ENCODE peak calls at places on chromosomes 13 and 19, in eight cellular contexts. X, H, U, O, E, I, Z and C are unnamed samples.

GRCh38 chr19:10260141-10260584 is 8.1 kb downstream of the MRPL4 start:
- DNase-seq in X (no peak), H (no peak), U (peak; percentile 68), O (no peak), E (peak; percentile 44), I (no peak), Z (no peak), C (no peak)

GRCh38 chr19:11164879-11165406 is 9.4 kb upstream of the SPC24 start:
- DNase-seq in X (peak; percentile 89), H (no peak), U (no peak), O (peak; percentile 79), E (peak; percentile 65), I (no peak), Z (peak; percentile 85), C (peak; percentile 97)

GRCh38 chr13:49683489-49683888 is 7.8 kb downstream of the EBPL start:
- DNase-seq in X (no peak), H (no peak), U (no peak), O (no peak), E (no peak), I (no peak), Z (no peak), C (no peak)

GRCh38 chr19:35559281-35559659 is 4.2 kb downstream of the ATP4A start:
- DNase-seq in X (no peak), H (no peak), U (no peak), O (no peak), E (no peak), I (no peak), Z (no peak), C (no peak)

GRCh38 chr19:32876919-32877285 is 7.3 kb upstream of the SLC7A9 start:
- DNase-seq in X (no peak), H (no peak), U (no peak), O (peak; percentile 80), E (no peak), I (no peak), Z (no peak), C (no peak)

GRCh38 chr13:89568746-89569145 is 1778.7 kb upstream of the MIR17HG start:
- DNase-seq in X (no peak), H (no peak), U (no peak), O (no peak), E (no peak), I (no peak), Z (no peak), C (no peak)

GRCh38 chr19:33819875-33820781 is 23.5 kb downstream of the KCTD15 start:
- DNase-seq in X (peak; percentile 84), H (no peak), U (peak; percentile 72), O (peak; percentile 86), E (peak; percentile 88), I (peak; percentile 52), Z (peak; percentile 82), C (peak; percentile 92)

GRCh38 chr13:24851546-24851945 is 87.6 kb downstream of the RNF17 start:
- DNase-seq in X (no peak), H (peak; percentile 11), U (peak; percentile 50), O (no peak), E (no peak), I (no peak), Z (no peak), C (no peak)

GRCh38 chr13:35925669-35926068 is 205.5 kb downstream of the DCLK1 start:
- DNase-seq in X (no peak), H (no peak), U (no peak), O (no peak), E (no peak), I (no peak), Z (no peak), C (no peak)

GRCh38 chr13:49319555-49320350 is 72.0 kb downstream of the CDADC1 start:
- DNase-seq in X (no peak), H (peak; percentile 54), U (no peak), O (no peak), E (no peak), I (no peak), Z (no peak), C (no peak)

GRCh38 chr13:69234171-69234570 is 873.5 kb upstream of the ATXN8OS start:
- DNase-seq in X (no peak), H (no peak), U (no peak), O (no peak), E (no peak), I (no peak), Z (no peak), C (no peak)

GRCh38 chr19:37905936-37906867 is at the start of gene WDR87:
- DNase-seq in X (no peak), H (no peak), U (peak; percentile 11), O (peak; percentile 80), E (peak; percentile 48), I (peak; percentile 49), Z (peak; percentile 21), C (no peak)

GRCh38 chr13:106155411-106155810 is 380.1 kb downstream of the EFNB2 start:
- DNase-seq in X (no peak), H (no peak), U (no peak), O (no peak), E (no peak), I (no peak), Z (no peak), C (no peak)

GRCh38 chr19:1070931-1071791 is 4.2 kb downstream of the ARHGAP45 start:
- DNase-seq in X (no peak), H (no peak), U (no peak), O (no peak), E (no peak), I (no peak), Z (peak; percentile 17), C (no peak)

GRCh38 chr19:1068111-1069001 is 1.4 kb downstream of the ARHGAP45 start:
- DNase-seq in X (peak; percentile 52), H (no peak), U (no peak), O (peak; percentile 87), E (no peak), I (peak; percentile 81), Z (peak; percentile 42), C (no peak)

GRCh38 chr19:1069009-1069779 is 2.2 kb downstream of the ARHGAP45 start:
- DNase-seq in X (peak; percentile 71), H (no peak), U (no peak), O (peak; percentile 93), E (peak; percentile 74), I (peak; percentile 78), Z (peak; percentile 67), C (no peak)

GRCh38 chr19:1072371-1073015 is 5.5 kb downstream of the ARHGAP45 start:
- DNase-seq in X (no peak), H (no peak), U (no peak), O (no peak), E (no peak), I (no peak), Z (no peak), C (no peak)

DNA sequence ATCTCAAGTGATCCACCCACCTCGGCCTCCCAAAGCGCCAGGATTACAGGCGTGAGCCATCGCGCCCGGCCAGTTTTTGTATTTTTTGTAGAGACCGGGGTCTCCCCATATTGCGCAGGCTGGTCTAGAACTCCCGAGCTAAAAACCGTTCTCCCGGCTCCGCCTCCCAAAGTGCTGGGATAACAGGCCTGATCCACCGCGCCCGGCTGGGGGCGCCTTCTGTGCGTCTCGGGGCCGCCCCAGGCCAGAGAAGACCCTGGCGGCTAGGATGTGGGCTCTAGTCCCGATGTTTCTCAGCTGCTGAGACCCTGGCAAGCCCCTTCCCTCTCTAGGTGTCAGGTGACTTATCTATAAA is 3.6 kb downstream of the ARHGAP45 start:
- DNase-seq in X (no peak), H (no peak), U (no peak), O (no peak), E (no peak), I (no peak), Z (no peak), C (no peak)
- TF ChIP-seq CTCF in X (no peak), H (peak; percentile 26), U (peak; percentile 25), O (no peak), E (no peak), I (no peak), Z (no peak), C (no peak)

GRCh38 chr13:108365255-108365654 is 95.7 kb downstream of the TNFSF13B start:
- DNase-seq in X (no peak), H (no peak), U (no peak), O (no peak), E (no peak), I (no peak), Z (no peak), C (no peak)
- H3K27ac ChIP-seq in X (no peak overlapping the region), H (no peak overlapping the region), U (no peak overlapping the region), O (no peak overlapping the region), E (no peak overlapping the region), I (no peak overlapping the region), Z (no peak overlapping the region), C (no peak overlapping the region)

GRCh38 chr19:2636142-2636896 is 66.2 kb downstream of the GNG7 start:
- DNase-seq in X (no peak), H (no peak), U (no peak), O (no peak), E (no peak), I (no peak), Z (no peak), C (no peak)

GRCh38 chr19:2638417-2638940 is 64.0 kb downstream of the GNG7 start:
- DNase-seq in X (no peak), H (no peak), U (no peak), O (no peak), E (no peak), I (no peak), Z (no peak), C (no peak)

GRCh38 chr19:2634960-2635359 is 67.5 kb downstream of the GNG7 start:
- DNase-seq in X (no peak), H (no peak), U (no peak), O (no peak), E (no peak), I (no peak), Z (no peak), C (no peak)

GRCh38 chr19:2634228-2634951 is 68.1 kb downstream of the GNG7 start:
- DNase-seq in X (peak; percentile 70), H (no peak), U (no peak), O (no peak), E (peak; percentile 81), I (no peak), Z (no peak), C (peak; percentile 95)

GRCh38 chr19:2636897-2637683 is 65.4 kb downstream of the GNG7 start:
- DNase-seq in X (peak; percentile 69), H (no peak), U (no peak), O (peak; percentile 82), E (peak; percentile 72), I (peak; percentile 73), Z (peak; percentile 67), C (peak; percentile 76)
- TF ChIP-seq CTCF in X (peak; percentile 83), H (peak; percentile 85), U (peak; percentile 80), O (peak; percentile 94), E (no peak), I (peak; percentile 81), Z (peak; percentile 66), C (peak; percentile 90)

GRCh38 chr19:46470376-46470775 is 987 bp downstream of the PNMA8A start:
- DNase-seq in X (no peak), H (no peak), U (no peak), O (no peak), E (no peak), I (no peak), Z (no peak), C (no peak)

GRCh38 chr19:46469541-46470185 is 1.7 kb downstream of the PNMA8A start:
- DNase-seq in X (no peak), H (no peak), U (no peak), O (no peak), E (no peak), I (no peak), Z (no peak), C (no peak)

GRCh38 chr19:46471778-46472543 is 598 bp upstream of the PNMA8A start:
- DNase-seq in X (no peak), H (no peak), U (no peak), O (no peak), E (no peak), I (no peak), Z (no peak), C (no peak)

GRCh38 chr19:46472592-46472991 is 1.2 kb upstream of the PNMA8A start:
- DNase-seq in X (no peak), H (no peak), U (no peak), O (no peak), E (no peak), I (no peak), Z (no peak), C (no peak)

GRCh38 chr19:46471116-46471733 is at the start of gene PNMA8A:
- DNase-seq in X (peak; percentile 74), H (no peak), U (no peak), O (peak; percentile 50), E (peak; percentile 44), I (no peak), Z (peak; percentile 83), C (peak; percentile 93)
- H3K27ac ChIP-seq in X (peak within 1 kb of the TSS; percentile 78), H (peak within 1 kb of the TSS; percentile 31), U (no peak within 1 kb of the TSS), O (peak within 1 kb of the TSS; percentile 26), E (peak within 1 kb of the TSS; percentile 60), I (no peak within 1 kb of the TSS), Z (peak within 1 kb of the TSS; percentile 6), C (peak within 1 kb of the TSS; percentile 88)